ENCODE peak calls at places on chromosomes 2 and 18, in four cellular contexts. M is AG08396, V is T follicular helper cell, A is mucosa of gallbladder. I is an unnamed sample.

GRCh38 chr18:23585007-23585871 is 1.1 kb downstream of the NPC1 start:
- DNase-seq in M (no peak), V (no peak), A (no peak), I (no peak)

GRCh38 chr2:154623819-154624218 is 74.7 kb upstream of the KCNJ3 start:
- DNase-seq in M (no peak), V (no peak), A (peak), I (peak)

GRCh38 chr2:230908595-230909191 is 16.3 kb downstream of the GPR55 start:
- DNase-seq in M (peak), V (no peak), A (no peak), I (no peak)

GRCh38 chr18:61995547-61996062 is 102.8 kb upstream of the RNF152 start:
- DNase-seq in M (no peak), V (no peak), A (no peak), I (no peak)

GRCh38 chr2:219627105-219628100 is at the start of gene SLC4A3:
- DNase-seq in M (peak), V (no peak), A (no peak), I (peak)

GRCh38 chr2:24819442-24820174 is 26.4 kb downstream of the CENPO start:
- DNase-seq in M (no peak), V (no peak), A (peak), I (no peak)

GRCh38 chr2:68366083-68366560 is 1.0 kb downstream of the PLEK start:
- DNase-seq in M (no peak), V (no peak), A (no peak), I (no peak)

GRCh38 chr2:72057308-72057707 is 90.4 kb downstream of the CYP26B1 start:
- DNase-seq in M (no peak), V (no peak), A (no peak), I (no peak)

GRCh38 chr18:27604583-27604982 is 419.5 kb upstream of the CHST9 start:
- DNase-seq in M (no peak), V (no peak), A (no peak), I (no peak)

GRCh38 chr2:142321706-142322280 is 191.0 kb upstream of the LRP1B start:
- DNase-seq in M (no peak), V (no peak), A (no peak), I (no peak)

GRCh38 chr2:88078624-88079169 is 11.1 kb downstream of the SMYD1 start:
- DNase-seq in M (no peak), V (no peak), A (no peak), I (no peak)

GRCh38 chr2:230170532-230170931 is 49.3 kb downstream of the SP110 start:
- DNase-seq in M (no peak), V (no peak), A (peak), I (no peak)

GRCh38 chr2:15918761-15919356 is 21.5 kb upstream of the MYCN start:
- DNase-seq in M (no peak), V (no peak), A (no peak), I (no peak)

GRCh38 chr18:29693334-29693733 is 1349.2 kb downstream of the DSC3 start:
- DNase-seq in M (no peak), V (no peak), A (no peak), I (no peak)

GRCh38 chr18:24678113-24678512 is 217.7 kb downstream of the HRH4 start:
- DNase-seq in M (no peak), V (no peak), A (no peak), I (no peak)

GRCh38 chr2:203037026-203037425 is 22.4 kb downstream of the NBEAL1 start:
- DNase-seq in M (no peak), V (no peak), A (no peak), I (no peak)

GRCh38 chr18:58645398-58645797 is 16.5 kb upstream of the ALPK2 start:
- DNase-seq in M (no peak), V (no peak), A (no peak), I (no peak)

GRCh38 chr2:83196225-83196624 is 1262.9 kb downstream of the SUCLG1 start:
- DNase-seq in M (no peak), V (no peak), A (no peak), I (no peak)

GRCh38 chr2:84481702-84482101 is 22.6 kb upstream of the SUCLG1 start:
- DNase-seq in M (peak), V (no peak), A (no peak), I (no peak)

GRCh38 chr2:74502720-74503505 is 3.5 kb upstream of the LBX2 start:
- DNase-seq in M (peak), V (no peak), A (peak), I (no peak)

GRCh38 chr18:5073026-5073944 is 123.8 kb downstream of the AKAIN1 start:
- DNase-seq in M (peak), V (no peak), A (no peak), I (no peak)

GRCh38 chr2:219309278-219309677 is at the start of gene PTPRN:
- DNase-seq in M (no peak), V (no peak), A (no peak), I (peak)

GRCh38 chr18:8609711-8610441 is 639 bp downstream of the RAB12 start:
- DNase-seq in M (no peak), V (no peak), A (peak), I (no peak)

GRCh38 chr2:17309741-17310339 is 208.4 kb downstream of the RAD51AP2 start:
- DNase-seq in M (peak), V (no peak), A (peak), I (no peak)

GRCh38 chr18:63025251-63025710 is 294.3 kb downstream of the BCL2 start:
- DNase-seq in M (no peak), V (no peak), A (no peak), I (no peak)

I was measured in posterior cingulate gyrus.